ENCODE peak calls at places on chromosome 18, in four cellular contexts. T is H1, R is K562, A is SK-N-SH. Z is an unnamed sample.

GRCh38 chr18:13276530-13277520 is 58.3 kb downstream of the LDLRAD4 start:
- DNase-seq in T (no peak), R (no peak), A (no peak), Z (no peak)

GRCh38 chr18:3593381-3593903 is 143.5 kb downstream of the TGIF1 start:
- DNase-seq in T (no peak), R (peak; percentile 70), A (peak; percentile 68), Z (peak; percentile 72)

GRCh38 chr18:5868218-5868904 is 27.0 kb downstream of the TMEM200C start:
- DNase-seq in T (peak; percentile 76), R (peak; percentile 48), A (peak; percentile 38), Z (peak; percentile 87)

GRCh38 chr18:49020129-49020528 is 69.4 kb upstream of the SMAD7 start:
- DNase-seq in T (peak; percentile 44), R (no peak), A (peak; percentile 29), Z (no peak)

GRCh38 chr18:55912071-55912470 is 324.1 kb upstream of the TCF4 start:
- DNase-seq in T (no peak), R (no peak), A (no peak), Z (no peak)

GRCh38 chr18:10169064-10169562 is 255.3 kb downstream of the VAPA start:
- DNase-seq in T (no peak), R (no peak), A (peak; percentile 48), Z (no peak)

GRCh38 chr18:905307-905947 is 756 bp downstream of the ADCYAP1 start:
- DNase-seq in T (peak; percentile 63), R (no peak), A (peak; percentile 38), Z (no peak)

GRCh38 chr18:26415041-26415440 is 133.3 kb downstream of the KCTD1 start:
- DNase-seq in T (no peak), R (no peak), A (no peak), Z (no peak)

GRCh38 chr18:55318864-55319516 is 269.0 kb downstream of the TCF4 start:
- DNase-seq in T (no peak), R (no peak), A (no peak), Z (no peak)

GRCh38 chr18:58768293-58768974 is 96.2 kb upstream of the ZNF532 start:
- DNase-seq in T (peak; percentile 96), R (peak; percentile 50), A (peak; percentile 94), Z (peak; percentile 68)

GRCh38 chr18:56861244-56861643 is 210.1 kb downstream of the WDR7 start:
- DNase-seq in T (no peak), R (no peak), A (no peak), Z (no peak)

GRCh38 chr18:67875057-67875456 is 358.5 kb upstream of the DSEL start:
- DNase-seq in T (no peak), R (no peak), A (no peak), Z (no peak)

GRCh38 chr18:42024131-42024530 is 69.1 kb downstream of the PIK3C3 start:
- DNase-seq in T (no peak), R (no peak), A (no peak), Z (no peak)

GRCh38 chr18:78448106-78448505 is 531.5 kb upstream of the SALL3 start:
- DNase-seq in T (no peak), R (no peak), A (no peak), Z (peak; percentile 9)

DNA sequence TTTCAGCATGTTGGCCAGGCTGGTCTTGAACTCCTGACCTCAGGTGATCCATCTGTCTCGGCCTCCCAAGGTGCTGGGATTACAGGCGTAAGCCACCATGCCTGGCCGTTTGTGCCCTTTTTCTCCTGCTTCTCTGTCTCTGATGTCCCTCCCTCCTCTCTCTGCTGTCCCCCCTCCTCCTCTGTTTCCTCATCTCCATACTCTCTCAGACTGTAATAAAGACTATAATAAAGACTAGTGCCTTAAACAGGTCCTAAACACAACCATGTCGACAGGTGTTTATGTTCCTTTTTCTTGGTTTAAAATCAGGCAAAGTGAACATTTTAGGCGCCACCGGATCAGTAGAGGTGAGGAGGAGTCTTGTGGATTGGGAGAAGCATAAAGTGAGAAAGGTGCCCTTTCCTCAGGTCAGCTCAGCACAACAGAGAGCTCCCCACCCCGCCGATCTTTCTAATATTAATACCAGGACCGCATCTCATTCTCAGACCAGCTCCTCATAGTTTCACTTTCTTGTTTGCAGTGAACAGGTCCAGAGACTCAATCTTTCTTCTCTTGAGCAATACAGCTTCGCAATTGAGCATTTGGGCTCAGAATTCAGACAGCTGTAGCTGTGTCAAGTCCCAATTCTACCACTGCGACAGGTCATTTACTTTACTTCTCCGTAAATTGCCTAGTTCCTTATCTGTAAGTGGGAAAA is 23.7 kb downstream of the TIMM21 start:
- DNase-seq in T (no peak), R (no peak), A (no peak), Z (no peak)
- TF ChIP-seq JUND in T (no peak), R (no peak), A (no peak), Z (no peak)

DNA sequence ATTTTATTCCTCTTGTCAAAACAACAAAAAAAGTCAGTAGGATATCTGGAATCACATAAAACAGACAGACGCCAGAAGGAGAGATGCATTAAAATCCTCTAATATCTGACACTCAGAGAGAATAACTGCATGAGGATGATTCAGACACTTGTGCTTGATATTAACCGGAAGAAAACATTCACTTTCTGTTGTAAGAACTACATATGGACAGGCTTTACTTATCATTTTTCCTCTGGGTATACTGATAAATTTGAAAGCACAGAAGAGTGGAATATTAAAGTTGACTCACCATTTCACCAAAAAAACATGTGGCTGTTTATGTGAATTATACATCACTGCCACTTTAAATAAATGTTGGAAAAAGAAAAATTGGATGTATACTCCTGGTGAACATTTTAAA is 589.1 kb upstream of the CDH2 start:
- DNase-seq in T (no peak), R (no peak), A (no peak), Z (no peak)
- TF ChIP-seq JUND in T (no peak), R (no peak), A (peak; percentile 39), Z (no peak)

DNA sequence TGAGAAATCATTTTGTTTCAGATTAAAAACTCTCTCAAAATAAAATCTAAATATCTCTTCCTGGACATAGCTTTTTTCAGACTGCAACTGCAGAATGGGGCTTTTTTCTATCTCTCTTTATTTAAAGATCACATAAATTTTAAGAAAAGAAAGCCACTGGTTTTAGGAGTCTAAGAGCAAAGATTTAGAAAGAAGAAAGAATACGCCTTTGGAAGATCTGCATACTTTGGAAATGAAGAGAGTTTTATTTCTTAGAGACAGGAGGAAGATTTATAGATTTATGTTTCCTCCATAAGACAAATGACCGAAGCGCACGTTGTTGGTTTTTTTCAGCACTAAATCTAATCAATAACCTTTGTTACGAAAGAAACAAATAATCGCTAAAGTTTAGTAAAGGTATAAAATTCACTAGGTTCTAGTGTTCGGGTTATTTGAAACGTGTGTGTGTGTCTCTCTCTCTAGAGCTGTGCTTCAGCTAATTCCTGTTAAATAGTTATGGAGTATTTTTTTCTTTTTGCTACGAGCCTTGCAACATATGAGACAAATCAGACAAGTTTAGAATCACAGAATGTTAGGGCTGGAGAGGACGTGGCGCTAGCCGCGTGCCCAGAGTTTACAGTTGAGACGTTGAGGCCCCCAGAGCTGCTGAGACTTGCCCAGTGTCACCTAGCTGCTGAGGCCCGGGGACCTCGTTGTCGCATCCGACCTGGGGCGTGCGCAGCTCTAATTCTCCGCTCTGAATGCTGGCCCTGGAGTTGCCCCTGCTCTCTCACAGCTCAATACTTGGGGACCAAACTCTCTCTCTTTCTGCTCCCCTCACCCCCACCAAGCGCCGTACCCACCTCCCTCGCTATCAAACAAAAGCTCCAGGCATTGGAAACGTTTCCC is 69.8 kb downstream of the CTAGE1 start:
- DNase-seq in T (peak; percentile 58), R (no peak), A (no peak), Z (no peak)
- TF ChIP-seq JUND in T (no peak), R (no peak), A (no peak), Z (no peak)

GRCh38 chr18:40293311-40293710 is 1661.7 kb upstream of the PIK3C3 start:
- DNase-seq in T (no peak), R (no peak), A (no peak), Z (no peak)
- TF ChIP-seq JUND in T (no peak), R (no peak), A (no peak), Z (no peak)

GRCh38 chr18:7856733-7857132 is 289.6 kb downstream of the PTPRM start:
- DNase-seq in T (no peak), R (no peak), A (no peak), Z (no peak)
- TF ChIP-seq JUND in T (no peak), R (no peak), A (no peak), Z (no peak)

DNA sequence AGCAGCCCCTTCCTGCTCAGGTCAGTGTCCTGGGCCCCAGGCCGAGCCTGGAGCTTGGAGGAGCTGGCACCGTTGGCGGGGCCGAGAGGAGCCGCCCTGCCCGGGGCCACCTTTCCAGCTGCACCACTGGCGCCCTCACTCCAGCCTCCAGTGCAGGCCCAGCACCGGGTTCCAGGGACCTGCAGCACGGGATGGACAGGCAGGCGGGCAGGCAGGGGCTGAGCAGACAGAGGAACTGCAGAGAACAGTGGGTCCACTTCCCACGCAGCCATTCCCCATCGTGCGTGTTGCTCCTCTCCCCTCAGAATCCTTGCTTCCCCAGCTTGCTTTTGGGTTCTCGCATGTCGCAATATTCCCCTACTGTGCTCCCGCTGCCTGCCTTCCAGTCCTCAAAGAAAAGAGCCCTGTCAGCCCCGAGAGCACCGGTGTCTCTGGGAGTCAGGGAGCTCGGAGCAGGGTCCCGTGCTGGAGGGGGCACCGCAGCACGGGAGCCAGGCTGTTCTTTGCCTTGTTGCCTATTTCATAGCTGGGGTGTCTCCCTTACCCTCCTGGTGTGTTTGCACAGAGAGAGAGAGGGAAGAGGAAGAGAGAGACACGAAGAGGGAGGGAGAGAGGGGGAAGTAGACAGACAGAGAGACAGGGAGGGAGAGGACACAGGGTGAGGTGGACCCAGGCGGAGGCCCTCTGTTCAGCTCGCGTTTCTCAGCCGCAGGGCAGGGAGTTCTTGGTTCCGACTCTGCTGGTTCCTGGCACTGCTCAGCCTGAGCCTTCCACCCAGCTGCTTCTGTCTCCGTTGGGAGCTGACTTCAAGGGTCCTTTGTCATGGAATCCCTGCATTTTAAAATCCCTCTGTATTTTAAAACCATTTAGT is 126.0 kb downstream of the MBP start:
- DNase-seq in T (no peak), R (no peak), A (no peak), Z (no peak)
- TF ChIP-seq JUND in T (no peak), R (no peak), A (no peak), Z (no peak)

DNA sequence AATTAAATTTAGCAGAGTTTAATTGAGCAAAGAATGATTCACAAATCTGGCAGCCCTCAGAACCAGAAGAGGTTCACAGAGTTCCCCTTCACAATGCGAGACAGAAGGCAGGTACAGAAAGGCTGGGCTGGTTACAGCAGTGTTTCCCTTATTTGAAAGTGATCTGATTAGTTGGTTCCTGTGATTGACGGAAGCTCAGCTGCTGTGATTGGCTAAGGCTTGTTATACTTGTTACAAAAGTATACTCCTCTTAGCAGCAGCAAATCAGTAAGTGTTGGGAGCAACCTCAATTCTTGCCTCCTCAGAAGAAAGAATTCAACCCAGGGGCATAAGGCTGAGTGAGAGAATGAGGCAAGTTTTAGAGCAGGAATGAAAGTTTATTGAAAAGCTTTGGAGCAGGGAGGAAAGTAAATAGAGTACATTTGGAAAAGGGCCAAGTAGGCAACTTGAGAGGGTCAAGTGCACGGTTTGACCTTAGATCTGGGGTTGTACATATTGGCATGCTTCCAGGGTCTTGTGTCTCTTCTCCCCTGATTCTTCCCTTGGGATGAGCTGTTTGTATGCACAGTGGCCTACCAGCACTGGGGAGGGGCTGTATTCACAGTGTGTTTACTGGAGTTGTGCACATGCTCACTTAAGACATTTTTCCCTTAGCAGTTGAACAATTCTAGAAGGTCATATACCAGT is 431.8 kb upstream of the RAB12 start:
- DNase-seq in T (no peak), R (no peak), A (no peak), Z (no peak)
- TF ChIP-seq JUND in T (no peak), R (no peak), A (no peak), Z (no peak)